ENCODE peak calls at places on chromosomes 13 and 19, in six cellular contexts. L is stimulated activated CD4-positive, alpha-beta T cell treated with anti-CD3 and anti-CD28 coated beads, Interleukin-4, amount 100 ng/mL, for 24 hours; Z is Peyer's patch; P is sciatic nerve; F is mucosa of descending colon; R is GM23338. S is an unnamed sample.

GRCh38 chr13:89923052-89923451 is 1424.4 kb upstream of the MIR17HG start:
- DNase-seq in P (no peak), Z (no peak), F (no peak), R (peak), L (no peak), S (no peak)

GRCh38 chr13:111519041-111519440 is 198.6 kb downstream of the TEX29 start:
- DNase-seq in F (no peak), R (no peak), L (no peak), Z (no peak), P (peak), S (no peak)

GRCh38 chr19:13015361-13016231 is 20.3 kb downstream of the NFIX start:
- DNase-seq in R (peak), F (no peak), L (no peak), P (no peak), Z (no peak), S (no peak)

GRCh38 chr13:96053003-96053703 is at the start of gene UGGT2:
- DNase-seq in L (no peak), Z (peak), F (peak), P (peak), R (peak), S (peak)

GRCh38 chr13:51955281-51955771 is 55.9 kb downstream of the ATP7B start:
- DNase-seq in Z (peak), L (no peak), F (peak), P (no peak), R (no peak), S (no peak)

GRCh38 chr19:54253331-54254194 is 3.5 kb downstream of the LILRB5 start:
- DNase-seq in Z (no peak), F (no peak), R (no peak), P (no peak), L (no peak), S (no peak)

GRCh38 chr13:30908416-30908980 is 2.4 kb downstream of the MEDAG start:
- DNase-seq in Z (no peak), P (no peak), R (no peak), L (no peak), F (no peak), S (no peak)

GRCh38 chr19:30799854-30800755 is 427.9 kb downstream of the ZNF536 start:
- DNase-seq in Z (no peak), P (no peak), L (peak), F (peak), R (peak), S (peak)

GRCh38 chr13:32475403-32475802 is 47.5 kb upstream of the N4BP2L1 start:
- DNase-seq in L (no peak), F (no peak), Z (no peak), R (no peak), P (no peak), S (no peak)

GRCh38 chr13:114224201-114224600 is 10.5 kb upstream of the CDC16 start:
- DNase-seq in Z (no peak), R (no peak), P (no peak), F (no peak), L (no peak), S (no peak)

GRCh38 chr13:95323930-95324662 is 22.8 kb upstream of the ABCC4 start:
- DNase-seq in L (no peak), P (no peak), R (no peak), F (no peak), Z (no peak), S (no peak)

GRCh38 chr13:52845766-52846566 is 2.5 kb downstream of the PCDH8 start:
- DNase-seq in F (peak), Z (peak), R (peak), P (no peak), L (peak), S (peak)

GRCh38 chr19:55581145-55581827 is 638 bp upstream of the ZNF579 start:
- DNase-seq in P (no peak), Z (no peak), F (peak), R (peak), L (no peak), S (no peak)

GRCh38 chr19:23785982-23786381 is 27.3 kb upstream of the ZNF681 start:
- DNase-seq in F (no peak), P (no peak), Z (no peak), R (no peak), L (no peak), S (no peak)

GRCh38 chr19:43725468-43725867 is 9.6 kb downstream of the IRGC start:
- DNase-seq in Z (no peak), L (no peak), R (no peak), P (no peak), F (no peak), S (no peak)

GRCh38 chr19:12913871-12914690 is 5.0 kb downstream of the SYCE2 start:
- DNase-seq in R (no peak), Z (no peak), L (peak), P (no peak), F (peak), S (no peak)

GRCh38 chr19:48878219-48879024 is 6.2 kb downstream of the PPP1R15A start:
- DNase-seq in F (no peak), Z (no peak), P (no peak), L (peak), R (no peak), S (no peak)

GRCh38 chr19:55600336-55601028 is 394 bp downstream of the ZNF524 start:
- DNase-seq in Z (no peak), P (peak), F (no peak), R (peak), L (no peak), S (no peak)

GRCh38 chr13:46321494-46322225 is 65.4 kb downstream of the RUBCNL start:
- DNase-seq in R (peak), P (peak), F (peak), L (peak), Z (no peak), S (no peak)

GRCh38 chr19:18172331-18173053 is 1.1 kb upstream of the IFI30 start:
- DNase-seq in L (no peak), R (no peak), P (no peak), Z (no peak), F (no peak), S (no peak)

GRCh38 chr13:26017932-26018690 is 33.7 kb downstream of the SHISA2 start:
- DNase-seq in L (no peak), F (no peak), R (no peak), Z (no peak), P (no peak), S (no peak)

GRCh38 chr13:92967923-92968322 is 258.7 kb upstream of the GPC6 start:
- DNase-seq in Z (no peak), L (no peak), R (peak), F (peak), P (no peak), S (no peak)

GRCh38 chr19:28913626-28914025 is 299.3 kb downstream of the UQCRFS1 start:
- DNase-seq in F (no peak), L (no peak), Z (no peak), R (no peak), P (no peak), S (no peak)

GRCh38 chr13:113846639-113847318 is 17.1 kb downstream of the GAS6 start:
- DNase-seq in R (no peak), F (no peak), L (peak), Z (peak), P (peak), S (peak)

GRCh38 chr13:49681837-49682236 is 9.4 kb downstream of the EBPL start:
- DNase-seq in R (no peak), P (no peak), Z (no peak), L (no peak), F (no peak), S (no peak)

GRCh38 chr19:4058696-4059492 is 7.8 kb downstream of the ZBTB7A start:
- DNase-seq in L (no peak), R (peak), Z (peak), P (no peak), F (no peak), S (no peak)

GRCh38 chr13:45851171-45851889 is at the start of gene SIAH3:
- DNase-seq in F (no peak), L (peak), P (no peak), R (peak), Z (no peak), S (no peak)

S was measured in upper lobe of right lung.